ENCODE peak calls at places on chromosome 2, in seven cellular contexts. W, D, K, I, Y, S and L are unnamed samples.

GRCh38 chr2:111708478-111708877 is 175.5 kb downstream of the ANAPC1 start:
- DNase-seq in W (no peak), D (no peak), K (no peak), I (no peak), Y (no peak), S (no peak), L (no peak)

GRCh38 chr2:69186614-69187013 is 173.6 kb downstream of the ANTXR1 start:
- DNase-seq in W (no peak), D (no peak), K (no peak), I (no peak), Y (no peak), S (peak), L (no peak)

GRCh38 chr2:10326707-10327594 is 24.2 kb downstream of the HPCAL1 start:
- DNase-seq in W (no peak), D (no peak), K (peak), I (no peak), Y (no peak), S (no peak), L (no peak)

GRCh38 chr2:61634512-61634911 is 96.4 kb upstream of the XPO1 start:
- DNase-seq in W (no peak), D (no peak), K (no peak), I (no peak), Y (no peak), S (no peak), L (no peak)

GRCh38 chr2:223260681-223261080 is 208.7 kb downstream of the KCNE4 start:
- DNase-seq in W (no peak), D (peak), K (no peak), I (no peak), Y (no peak), S (no peak), L (peak)

GRCh38 chr2:36333350-36334012 is 22.1 kb upstream of the CRIM1 start:
- DNase-seq in W (no peak), D (no peak), K (no peak), I (no peak), Y (no peak), S (no peak), L (no peak)

GRCh38 chr2:239609162-239609561 is 208.3 kb upstream of the HDAC4 start:
- DNase-seq in W (no peak), D (no peak), K (no peak), I (no peak), Y (no peak), S (peak), L (no peak)

GRCh38 chr2:147739531-147739930 is 105.3 kb upstream of the ACVR2A start:
- DNase-seq in W (no peak), D (peak), K (no peak), I (no peak), Y (no peak), S (no peak), L (peak)

GRCh38 chr2:234483568-234484251 is 13.2 kb downstream of the ARL4C start:
- DNase-seq in W (no peak), D (no peak), K (no peak), I (no peak), Y (no peak), S (peak), L (no peak)

GRCh38 chr2:48905696-48906095 is 150.2 kb upstream of the LHCGR start:
- DNase-seq in W (no peak), D (no peak), K (no peak), I (no peak), Y (no peak), S (no peak), L (no peak)

GRCh38 chr2:98385050-98385699 is 38.9 kb downstream of the CNGA3 start:
- DNase-seq in W (peak), D (peak), K (peak), I (peak), Y (peak), S (peak), L (peak)

GRCh38 chr2:69087912-69088240 is 74.9 kb downstream of the ANTXR1 start:
- DNase-seq in W (no peak), D (no peak), K (no peak), I (no peak), Y (no peak), S (no peak), L (peak)

GRCh38 chr2:236133410-236134012 is 34.7 kb downstream of the GBX2 start:
- DNase-seq in W (no peak), D (no peak), K (no peak), I (no peak), Y (no peak), S (no peak), L (no peak)
- TF ChIP-seq CTCF in W (no peak), D (peak), K (no peak), I (peak), Y (no peak), S (no peak), L (no peak)

DNA sequence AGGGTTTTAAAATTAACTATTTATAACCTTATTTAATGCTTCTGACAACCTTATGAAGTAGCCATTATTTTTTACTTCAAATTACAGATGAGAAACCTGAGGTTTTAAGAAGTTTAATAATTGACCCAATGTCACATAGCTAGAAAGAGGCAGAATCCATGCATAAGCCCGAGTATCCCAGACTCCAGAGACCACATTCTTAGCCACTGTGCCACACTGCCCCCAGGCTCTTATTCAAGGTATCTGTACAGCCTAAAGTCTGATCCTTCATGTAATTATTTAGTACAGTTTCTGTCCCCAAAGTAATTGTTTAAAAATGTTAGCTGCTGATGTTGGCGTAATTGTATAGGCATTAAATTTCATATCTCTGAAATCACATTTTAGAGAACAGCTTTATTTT is 124.7 kb upstream of the LRRTM1 start:
- DNase-seq in W (no peak), D (no peak), K (no peak), I (no peak), Y (no peak), S (no peak), L (no peak)
- TF ChIP-seq CTCF in W (peak), D (no peak), K (no peak), I (no peak), Y (no peak), S (no peak), L (no peak)

DNA sequence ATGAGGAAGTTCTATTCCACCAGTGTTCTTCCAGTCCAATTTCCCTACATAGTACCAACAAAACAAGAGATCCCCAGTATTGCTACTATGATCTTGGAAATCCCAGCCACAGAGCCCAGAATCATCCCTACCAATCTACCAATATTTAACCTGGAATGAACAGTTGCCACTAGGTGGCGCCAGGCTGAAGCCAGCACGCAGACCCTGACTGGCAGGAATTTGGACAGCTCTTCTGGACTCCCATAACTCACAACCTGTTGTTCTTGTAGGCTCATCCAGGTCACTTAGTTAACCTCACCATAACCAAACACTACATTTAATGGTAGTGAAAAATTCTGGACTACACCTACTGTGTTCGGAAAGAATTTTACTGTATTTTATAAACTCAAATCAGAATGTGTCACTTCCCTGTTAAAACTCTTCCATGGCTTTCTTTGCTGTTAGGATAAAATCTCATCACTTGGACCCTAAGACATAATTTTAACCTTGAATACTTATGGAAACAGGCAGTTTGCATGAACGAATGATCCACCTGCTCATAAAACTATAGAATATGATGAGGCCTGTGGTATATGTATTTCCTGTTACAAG is 59.8 kb upstream of the SLC38A11 start:
- DNase-seq in W (peak), D (peak), K (peak), I (peak), Y (peak), S (peak), L (peak)
- TF ChIP-seq CTCF in W (peak), D (peak), K (peak), I (peak), Y (peak), S (peak), L (peak)

DNA sequence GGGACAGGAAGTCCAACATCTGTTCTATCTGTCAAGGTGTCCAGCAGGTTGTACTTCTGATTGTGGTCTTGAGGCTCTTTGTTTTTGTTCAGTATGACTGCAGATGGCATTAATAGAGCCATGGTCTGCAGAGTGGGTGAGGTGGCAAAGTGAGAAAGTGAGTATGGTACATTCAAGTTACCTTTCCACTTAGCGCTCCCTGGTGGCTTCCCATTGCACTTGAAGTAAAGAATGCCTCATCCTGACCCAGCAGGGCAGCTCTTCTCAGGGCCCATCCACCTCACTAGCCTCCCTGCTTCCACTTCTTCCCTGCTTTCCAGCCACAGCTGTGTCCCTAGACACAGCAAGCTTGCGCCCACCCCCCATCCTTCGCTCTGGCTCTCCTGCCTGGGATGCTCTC is 148.0 kb upstream of the ALPP start:
- DNase-seq in W (no peak), D (peak), K (no peak), I (peak), Y (peak), S (peak), L (peak)
- TF ChIP-seq CTCF in W (peak), D (peak), K (no peak), I (peak), Y (no peak), S (no peak), L (peak)

GRCh38 chr2:73995810-73996209 is 11.1 kb downstream of the TET3 start:
- DNase-seq in W (no peak), D (no peak), K (no peak), I (no peak), Y (no peak), S (no peak), L (no peak)

GRCh38 chr2:73998933-73999332 is 14.2 kb downstream of the TET3 start:
- DNase-seq in W (no peak), D (no peak), K (no peak), I (no peak), Y (no peak), S (no peak), L (no peak)

GRCh38 chr2:73999881-74000597 is 15.3 kb downstream of the TET3 start:
- DNase-seq in W (no peak), D (peak), K (no peak), I (no peak), Y (no peak), S (peak), L (peak)

GRCh38 chr2:73998451-73998850 is 13.7 kb downstream of the TET3 start:
- DNase-seq in W (no peak), D (no peak), K (no peak), I (no peak), Y (no peak), S (no peak), L (no peak)

GRCh38 chr2:73997813-73998212 is 13.1 kb downstream of the TET3 start:
- DNase-seq in W (no peak), D (no peak), K (no peak), I (no peak), Y (no peak), S (no peak), L (no peak)
- TF ChIP-seq CTCF in W (no peak), D (peak), K (no peak), I (no peak), Y (no peak), S (no peak), L (no peak)

GRCh38 chr2:131132729-131133128 is 27.6 kb downstream of the PLEKHB2 start:
- DNase-seq in W (no peak), D (no peak), K (no peak), I (no peak), Y (no peak), S (no peak), L (no peak)
- TF ChIP-seq CTCF in W (no peak), D (peak), K (no peak), I (no peak), Y (no peak), S (no peak), L (no peak)

GRCh38 chr2:203112342-203112741 is 97.7 kb downstream of the NBEAL1 start:
- DNase-seq in W (no peak), D (no peak), K (no peak), I (no peak), Y (no peak), S (no peak), L (no peak)
- TF ChIP-seq CTCF in W (no peak), D (no peak), K (no peak), I (no peak), Y (no peak), S (no peak), L (no peak)